ENCODE peak calls at places on chromosomes 13 and 19, in eight cellular contexts. B is LHCN-M2; V is dorsolateral prefrontal cortex; N is hypothalamus; T is activated CD4-positive, alpha-beta T cell treated with anti-CD3 and anti-CD28 coated beads, Interleukin-2, amount 50 U/mL, for 24 hours; O is substantia nigra; J is LoVo; A is stimulated activated naive CD4-positive, alpha-beta T cell treated with Interleukin-2 at 50 U/mL for 16 hours. R is an unnamed sample.

GRCh38 chr13:45297456-45298205 is 43.4 kb downstream of the TPT1 start:
- DNase-seq in N (peak; percentile 29), B (peak; percentile 86), A (no peak), V (no peak), T (no peak), O (no peak), J (no peak), R (no peak)

GRCh38 chr13:35475131-35475959 is 1.1 kb downstream of the MAB21L1 start:
- DNase-seq in J (no peak), O (no peak), B (peak; percentile 19), A (no peak), V (no peak), N (no peak), T (no peak), R (no peak)

GRCh38 chr19:51364200-51365106 is 1.7 kb downstream of the ETFB start:
- DNase-seq in B (no peak), N (peak; percentile 47), J (no peak), A (no peak), V (no peak), O (no peak), T (no peak), R (no peak)

GRCh38 chr13:25468330-25469178 is 96.8 kb downstream of the ATP8A2 start:
- DNase-seq in B (no peak), N (peak; percentile 63), A (no peak), O (no peak), V (peak; percentile 35), T (no peak), J (no peak), R (no peak)

GRCh38 chr13:113084943-113085540 is 20.5 kb upstream of the F7 start:
- DNase-seq in O (no peak), N (no peak), A (no peak), J (no peak), V (no peak), T (no peak), B (no peak), R (no peak)

GRCh38 chr13:52734075-52734623 is 5.5 kb downstream of the CNMD start:
- DNase-seq in B (no peak), A (no peak), N (no peak), T (no peak), O (no peak), V (no peak), J (no peak), R (no peak)

GRCh38 chr13:104357672-104358314 is 1291.6 kb upstream of the SLC10A2 start:
- DNase-seq in A (no peak), N (no peak), B (no peak), V (no peak), J (no peak), T (no peak), O (no peak), R (no peak)

GRCh38 chr19:51687791-51688664 is 5.1 kb upstream of the SPACA6 start:
- DNase-seq in O (peak; percentile 28), B (peak; percentile 90), N (peak; percentile 43), T (no peak), A (no peak), J (no peak), V (no peak), R (no peak)

GRCh38 chr13:42696191-42696590 is 85.2 kb upstream of the FAM216B start:
- DNase-seq in V (no peak), O (no peak), B (peak; percentile 45), T (no peak), A (no peak), J (no peak), N (no peak), R (no peak)

GRCh38 chr13:111006508-111007031 is 91.7 kb upstream of the ANKRD10 start:
- DNase-seq in T (no peak), A (no peak), O (peak; percentile 39), B (peak; percentile 97), J (no peak), V (no peak), N (no peak), R (no peak)

GRCh38 chr13:111546921-111547675 is 226.7 kb downstream of the TEX29 start:
- DNase-seq in B (no peak), N (no peak), A (no peak), T (no peak), O (no peak), V (no peak), J (no peak), R (no peak)

GRCh38 chr19:18436651-18437478 is 1.1 kb downstream of the ISYNA1 start:
- DNase-seq in A (peak; percentile 66), B (peak; percentile 56), N (peak; percentile 20), T (peak; percentile 46), O (no peak), V (no peak), J (peak; percentile 79), R (peak; percentile 89)

GRCh38 chr19:46351241-46352041 is 4.6 kb downstream of the PPP5C start:
- DNase-seq in T (no peak), J (no peak), A (no peak), V (no peak), B (peak; percentile 88), N (no peak), O (no peak), R (peak; percentile 67)

GRCh38 chr19:48656840-48657474 is 11.0 kb upstream of the CA11 start:
- DNase-seq in O (no peak), N (no peak), B (peak; percentile 100), J (peak; percentile 23), V (no peak), A (no peak), T (no peak), R (no peak)

GRCh38 chr13:94233401-94233800 is 246.1 kb downstream of the DCT start:
- DNase-seq in B (peak; percentile 97), V (no peak), J (no peak), N (peak; percentile 25), T (no peak), A (no peak), O (peak; percentile 13), R (no peak)

GRCh38 chr13:59771272-59771671 is 392.5 kb downstream of the DIAPH3 start:
- DNase-seq in B (peak; percentile 19), J (no peak), O (no peak), A (no peak), T (no peak), N (no peak), V (no peak), R (no peak)

GRCh38 chr19:45391346-45391745 is 13.5 kb downstream of the PPP1R13L start:
- DNase-seq in A (no peak), B (no peak), V (no peak), J (no peak), T (no peak), O (no peak), N (no peak), R (no peak)

GRCh38 chr13:83377486-83377885 is 504.8 kb downstream of the SLITRK1 start:
- DNase-seq in J (no peak), A (no peak), V (no peak), O (no peak), T (no peak), B (no peak), N (no peak), R (no peak)

GRCh38 chr19:40585241-40585640 is 8.6 kb downstream of the SHKBP1 start:
- DNase-seq in N (no peak), V (no peak), A (no peak), B (no peak), O (no peak), J (no peak), T (no peak), R (no peak)

GRCh38 chr19:6076675-6077463 is 33.4 kb downstream of the RFX2 start:
- DNase-seq in O (no peak), J (peak; percentile 20), V (no peak), T (no peak), A (no peak), N (no peak), B (peak; percentile 91), R (peak; percentile 10)

GRCh38 chr19:15136234-15136954 is 29.2 kb downstream of the SYDE1 start:
- DNase-seq in V (no peak), T (no peak), J (no peak), A (no peak), B (no peak), O (no peak), N (no peak), R (no peak)

GRCh38 chr19:13040916-13041292 is 45.6 kb downstream of the NFIX start:
- DNase-seq in T (no peak), N (no peak), A (no peak), B (no peak), V (no peak), O (no peak), J (no peak), R (no peak)

GRCh38 chr19:4375164-4375619 is 25.2 kb downstream of the SH3GL1 start:
- DNase-seq in B (peak; percentile 79), T (no peak), O (no peak), A (no peak), N (no peak), J (peak; percentile 88), V (no peak), R (no peak)

GRCh38 chr19:9913237-9914000 is 22.9 kb downstream of the OLFM2 start:
- DNase-seq in T (no peak), O (no peak), J (no peak), B (no peak), A (no peak), V (peak; percentile 27), N (peak; percentile 34), R (peak; percentile 65)

GRCh38 chr19:31276831-31277230 is 72.4 kb downstream of the TSHZ3 start:
- DNase-seq in V (no peak), O (no peak), A (no peak), T (no peak), B (no peak), N (no peak), J (no peak), R (no peak)

GRCh38 chr19:11174336-11174735 is 18.8 kb upstream of the SPC24 start:
- DNase-seq in N (no peak), J (no peak), V (no peak), T (no peak), A (no peak), B (no peak), O (no peak), R (no peak)

GRCh38 chr13:80547885-80548284 is 207.0 kb upstream of the SPRY2 start:
- DNase-seq in T (no peak), J (no peak), B (peak; percentile 22), O (no peak), V (no peak), A (no peak), N (no peak), R (no peak)

GRCh38 chr19:41426952-41427646 is at the start of gene B3GNT8:
- DNase-seq in V (no peak), T (peak; percentile 21), O (no peak), J (no peak), B (no peak), N (no peak), A (peak; percentile 26), R (peak; percentile 75)

GRCh38 chr19:53254451-53255341 is at the start of gene ZNF677:
- DNase-seq in T (peak; percentile 74), N (peak; percentile 98), A (peak; percentile 75), V (peak; percentile 92), B (peak; percentile 68), J (no peak), O (peak; percentile 83), R (peak; percentile 90)

GRCh38 chr13:25783480-25784081 is 268.2 kb downstream of the SHISA2 start:
- DNase-seq in A (no peak), N (no peak), O (no peak), B (peak; percentile 13), J (no peak), V (no peak), T (no peak), R (no peak)

GRCh38 chr13:46341112-46341711 is 45.8 kb downstream of the RUBCNL start:
- DNase-seq in T (peak; percentile 39), O (no peak), A (peak; percentile 16), B (peak; percentile 73), J (no peak), V (no peak), N (no peak), R (no peak)

GRCh38 chr19:51022526-51022925 is 3.0 kb upstream of the KLK10 start:
- DNase-seq in T (no peak), V (no peak), J (no peak), A (no peak), B (no peak), O (no peak), N (no peak), R (no peak)